ENCODE peak calls at places on chromosomes 6 and 20, in four cellular contexts. B is K562, N is HCT116, L is SK-N-SH. A is an unnamed sample.

GRCh38 chr20:21528870-21529269 is 15.0 kb upstream of the NKX2-2 start:
- DNase-seq in N (no peak), L (no peak), B (no peak), A (no peak)

GRCh38 chr20:59706106-59706693 is 101.9 kb downstream of the PHACTR3 start:
- DNase-seq in N (no peak), L (no peak), B (no peak), A (no peak)

GRCh38 chr6:3990692-3991491 is 88.0 kb downstream of the FAM217A start:
- DNase-seq in L (peak), B (peak), N (peak), A (peak)

GRCh38 chr6:33417127-33417902 is 592 bp downstream of the CUTA start:
- DNase-seq in N (no peak), B (no peak), L (no peak), A (no peak)

GRCh38 chr20:51678041-51678697 is 90.0 kb downstream of the ATP9A start:
- DNase-seq in B (no peak), L (peak), N (no peak), A (no peak)

GRCh38 chr6:46948699-46949098 is 27.0 kb upstream of the ADGRF5 start:
- DNase-seq in L (no peak), N (no peak), B (no peak), A (no peak)

GRCh38 chr20:43187476-43188233 is 2.1 kb downstream of the PTPRT start:
- DNase-seq in N (peak), B (peak), L (peak), A (peak)

GRCh38 chr20:1876217-1876921 is 18.8 kb upstream of the SIRPA start:
- DNase-seq in N (no peak), B (no peak), L (no peak), A (peak)

GRCh38 chr6:35497571-35498406 is 910 bp upstream of the TEAD3 start:
- DNase-seq in L (peak), B (peak), N (no peak), A (no peak)

GRCh38 chr20:36440370-36441026 is 100.8 kb upstream of the MYL9 start:
- DNase-seq in B (no peak), L (no peak), N (no peak), A (no peak)

GRCh38 chr6:138103876-138104275 is 3.3 kb downstream of the PERP start:
- DNase-seq in B (no peak), N (no peak), L (no peak), A (no peak)

GRCh38 chr6:139240161-139241010 is 51.4 kb downstream of the TXLNB start:
- DNase-seq in N (no peak), L (no peak), B (no peak), A (peak)

GRCh38 chr20:39070484-39071231 is 108.5 kb downstream of the DHX35 start:
- DNase-seq in B (no peak), L (no peak), N (peak), A (no peak)

GRCh38 chr20:57112448-57112847 is 154.0 kb downstream of the BMP7 start:
- DNase-seq in N (no peak), L (no peak), B (no peak), A (no peak)

GRCh38 chr20:53829706-53830521 is 236.3 kb upstream of the ZNF217 start:
- DNase-seq in L (no peak), N (no peak), B (no peak), A (no peak)

GRCh38 chr6:123841067-123841896 is 37.6 kb downstream of the NKAIN2 start:
- DNase-seq in N (no peak), L (no peak), B (no peak), A (no peak)

GRCh38 chr6:53044071-53044470 is 21.1 kb upstream of the FBXO9 start:
- DNase-seq in L (no peak), B (no peak), N (no peak), A (no peak)

GRCh38 chr6:53041356-53041755 is 23.8 kb upstream of the FBXO9 start:
- DNase-seq in L (no peak), B (no peak), N (no peak), A (no peak)

GRCh38 chr6:53042112-53042511 is 23.1 kb upstream of the FBXO9 start:
- DNase-seq in L (no peak), N (peak), B (no peak), A (no peak)

GRCh38 chr6:53044572-53044971 is 20.6 kb upstream of the FBXO9 start:
- DNase-seq in B (no peak), N (no peak), L (no peak), A (no peak)

GRCh38 chr6:53043626-53044025 is 21.6 kb upstream of the FBXO9 start:
- DNase-seq in L (no peak), B (no peak), N (no peak), A (no peak)
- TF ChIP-seq JUND in L (peak), B (no peak), N (no peak), A (no peak)

DNA sequence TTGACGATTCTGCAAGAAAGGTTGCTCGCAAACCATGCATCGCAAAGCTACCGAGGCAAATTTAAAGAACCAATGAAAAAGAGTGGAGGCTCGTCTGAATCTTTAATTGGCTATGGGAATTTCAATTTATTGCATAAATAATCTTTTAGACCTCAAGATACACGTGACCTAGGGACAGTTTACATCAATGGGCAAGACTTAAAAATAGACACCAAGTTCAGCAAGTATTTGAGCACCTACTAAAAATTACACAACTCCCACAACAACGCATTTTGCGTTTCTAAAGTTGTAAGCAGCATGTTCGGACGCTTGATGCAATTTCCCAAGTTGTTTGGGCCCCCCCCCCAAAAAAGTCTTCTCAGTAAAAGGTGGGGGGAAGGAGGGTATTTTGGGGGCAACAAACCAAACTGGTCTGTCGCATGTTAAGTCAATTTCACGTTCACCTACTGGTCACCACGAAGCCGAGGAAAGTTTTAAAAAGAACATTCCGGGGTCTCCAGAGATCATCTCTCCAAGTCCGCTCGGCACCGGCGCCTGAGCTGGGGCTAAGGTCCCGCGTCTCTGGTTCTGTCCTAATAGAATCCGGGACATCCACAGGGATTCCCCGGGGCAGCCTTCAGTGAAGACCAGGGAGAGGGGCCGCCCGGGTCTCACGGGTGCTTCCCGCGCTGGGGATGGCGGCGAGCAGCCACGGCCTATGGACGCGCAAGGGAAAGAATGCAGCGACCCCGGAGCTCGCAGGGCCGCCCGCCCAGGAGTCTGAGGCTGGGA is 814 bp downstream of the SNX5 start:
- DNase-seq in B (no peak), N (no peak), L (no peak), A (peak)
- TF ChIP-seq JUND in B (no peak), N (no peak), L (no peak), A (no peak)

GRCh38 chr20:25378189-25378883 is 12.3 kb downstream of the ABHD12 start:
- DNase-seq in N (no peak), B (no peak), L (no peak), A (no peak)

GRCh38 chr20:25372584-25373336 is 17.9 kb downstream of the ABHD12 start:
- DNase-seq in N (no peak), B (no peak), L (no peak), A (no peak)

GRCh38 chr20:25376886-25377285 is 13.7 kb downstream of the ABHD12 start:
- DNase-seq in B (no peak), L (no peak), N (no peak), A (no peak)

GRCh38 chr20:25376236-25376635 is 14.4 kb downstream of the ABHD12 start:
- DNase-seq in L (no peak), N (no peak), B (no peak), A (no peak)

DNA sequence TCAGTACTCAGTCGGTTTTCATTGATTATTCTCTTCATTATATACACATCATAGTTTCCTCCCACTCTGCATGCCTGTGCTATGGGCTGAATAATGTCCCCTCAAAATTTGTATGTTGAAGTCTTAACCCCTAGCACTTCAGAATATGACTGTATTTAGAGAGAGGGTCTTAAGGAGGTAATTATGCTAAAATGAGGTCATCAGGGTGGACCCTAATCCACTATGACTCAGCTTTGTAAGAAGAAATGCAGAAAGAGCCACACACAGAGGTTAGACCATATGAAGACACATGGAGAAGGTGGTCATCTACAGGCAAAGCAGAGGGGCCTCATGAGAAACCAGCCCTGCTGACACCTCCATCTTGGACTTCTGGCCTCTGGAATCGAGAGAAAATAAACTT is 15.8 kb downstream of the ABHD12 start:
- DNase-seq in B (no peak), N (no peak), L (no peak), A (no peak)
- TF ChIP-seq JUND in B (no peak), N (no peak), L (no peak), A (no peak)

GRCh38 chr6:134230087-134230717 is 87.7 kb downstream of the SGK1 start:
- DNase-seq in N (no peak), B (no peak), L (no peak), A (no peak)

GRCh38 chr6:134235937-134236751 is 81.8 kb downstream of the SGK1 start:
- DNase-seq in N (no peak), B (no peak), L (no peak), A (no peak)

GRCh38 chr6:134229520-134229919 is 88.4 kb downstream of the SGK1 start:
- DNase-seq in B (no peak), L (no peak), N (no peak), A (no peak)

GRCh38 chr6:134230940-134231339 is 87.0 kb downstream of the SGK1 start:
- DNase-seq in B (no peak), N (no peak), L (no peak), A (no peak)

GRCh38 chr6:134233180-134233579 is 84.7 kb downstream of the SGK1 start:
- DNase-seq in B (no peak), N (no peak), L (no peak), A (no peak)
- TF ChIP-seq JUND in B (no peak), N (no peak), L (no peak), A (no peak)

GRCh38 chr6:1230689-1231605 is 81.0 kb upstream of the FOXQ1 start:
- DNase-seq in N (no peak), L (no peak), B (no peak), A (no peak)
- TF ChIP-seq JUND in N (no peak), L (no peak), B (no peak), A (no peak)

GRCh38 chr6:82246802-82247633 is 526 bp downstream of the IBTK start:
- DNase-seq in N (peak), B (peak), L (peak), A (no peak)
- TF ChIP-seq JUND in N (no peak), B (no peak), L (no peak), A (no peak)

GRCh38 chr6:22064558-22064957 is 232.3 kb downstream of the PRL start:
- DNase-seq in N (no peak), L (no peak), B (no peak), A (no peak)

GRCh38 chr6:22057962-22058361 is 238.9 kb downstream of the PRL start:
- DNase-seq in L (no peak), N (no peak), B (no peak), A (no peak)

GRCh38 chr6:22068561-22069346 is 228.1 kb downstream of the PRL start:
- DNase-seq in L (no peak), N (no peak), B (no peak), A (no peak)

GRCh38 chr6:22067127-22067526 is 229.7 kb downstream of the PRL start:
- DNase-seq in L (no peak), N (no peak), B (no peak), A (no peak)

GRCh38 chr6:22062807-22063408 is 233.9 kb downstream of the PRL start:
- DNase-seq in B (no peak), N (no peak), L (no peak), A (no peak)
- TF ChIP-seq JUND in B (no peak), N (no peak), L (no peak), A (no peak)

A was measured in T47D.